ENCODE peak calls at places on chromosomes 3 and 15, in seven cellular contexts. D, P, U, Q, E, O and H are unnamed samples.

GRCh38 chr3:108127301-108127988 is 36.6 kb upstream of the CD47 start:
- DNase-seq in D (peak), P (no peak), U (peak), Q (no peak), E (no peak), O (peak), H (no peak)

GRCh38 chr3:115194461-115194860 is 47.4 kb upstream of the ZBTB20 start:
- DNase-seq in D (no peak), P (no peak), U (no peak), Q (no peak), E (peak), O (no peak), H (no peak)

GRCh38 chr3:186099178-186099577 is 9.7 kb downstream of the ETV5 start:
- DNase-seq in D (no peak), P (no peak), U (no peak), Q (no peak), E (peak), O (no peak), H (peak)

GRCh38 chr3:187101184-187102072 is 37.9 kb downstream of the RPL39L start:
- DNase-seq in D (peak), P (no peak), U (peak), Q (peak), E (peak), O (peak), H (no peak)

GRCh38 chr3:128554465-128555097 is 61.6 kb upstream of the GATA2 start:
- DNase-seq in D (no peak), P (peak), U (no peak), Q (no peak), E (no peak), O (no peak), H (no peak)

GRCh38 chr15:67967871-67968423 is 86.2 kb upstream of the PIAS1 start:
- DNase-seq in D (no peak), P (peak), U (no peak), Q (no peak), E (peak), O (no peak), H (peak)

GRCh38 chr3:40179016-40179415 is 130.5 kb upstream of the EIF1B start:
- DNase-seq in D (peak), P (peak), U (peak), Q (peak), E (peak), O (peak), H (peak)

GRCh38 chr15:99562238-99562637 is 3.5 kb upstream of the MEF2A start:
- DNase-seq in D (no peak), P (no peak), U (no peak), Q (no peak), E (no peak), O (no peak), H (no peak)

GRCh38 chr3:125129512-125129962 is 73.7 kb upstream of the HEG1 start:
- DNase-seq in D (no peak), P (no peak), U (no peak), Q (no peak), E (peak), O (no peak), H (peak)

GRCh38 chr15:67061811-67062348 is 3.5 kb upstream of the SMAD3 start:
- DNase-seq in D (no peak), P (no peak), U (no peak), Q (no peak), E (no peak), O (no peak), H (no peak)

GRCh38 chr3:45087155-45087554 is 59.0 kb downstream of the CDCP1 start:
- DNase-seq in D (no peak), P (no peak), U (no peak), Q (no peak), E (no peak), O (no peak), H (no peak)

GRCh38 chr3:157438371-157438735 is 1.7 kb downstream of the PTX3 start:
- DNase-seq in D (no peak), P (no peak), U (no peak), Q (no peak), E (no peak), O (no peak), H (no peak)

GRCh38 chr3:25748189-25748588 is 35.1 kb downstream of the NGLY1 start:
- DNase-seq in D (no peak), P (no peak), U (no peak), Q (no peak), E (no peak), O (no peak), H (no peak)

GRCh38 chr3:126005951-126006350 is 37.0 kb downstream of the ROPN1B start:
- DNase-seq in D (no peak), P (no peak), U (no peak), Q (no peak), E (peak), O (no peak), H (no peak)

GRCh38 chr15:93235321-93235720 is 146.3 kb upstream of the RGMA start:
- DNase-seq in D (no peak), P (no peak), U (no peak), Q (no peak), E (no peak), O (no peak), H (no peak)

GRCh38 chr3:131361464-131362421 is 19.8 kb upstream of the NUDT16 start:
- DNase-seq in D (no peak), P (peak), U (no peak), Q (no peak), E (peak), O (no peak), H (peak)